ENCODE peak calls at places on chromosomes 5 and 9, in four cellular contexts. F is T-cell; U is stimulated activated CD4-positive, alpha-beta T cell treated with anti-CD3 and anti-CD28 coated beads, Interleukin-12 subunit alpha, Interleukin-12 subunit beta, amount 100 ng/mL, for 48 hours; H is upper lobe of right lung. X is an unnamed sample.

GRCh38 chr5:103138202-103138601 is 18.1 kb downstream of the PPIP5K2 start:
- DNase-seq in F (no peak), H (no peak), U (no peak), X (no peak)

GRCh38 chr9:86246752-86247161 is 12.7 kb downstream of the C9orf153 start:
- DNase-seq in H (no peak), U (no peak), F (no peak), X (no peak)

GRCh38 chr9:126417684-126418083 is 91.1 kb downstream of the MVB12B start:
- DNase-seq in H (no peak), U (no peak), F (no peak), X (no peak)

GRCh38 chr5:146081685-146082084 is 23.7 kb downstream of the PLAC8L1 start:
- DNase-seq in F (no peak), U (no peak), H (no peak), X (no peak)

GRCh38 chr5:98307811-98308210 is 465.7 kb upstream of the RGMB start:
- DNase-seq in U (no peak), F (no peak), H (no peak), X (no peak)

GRCh38 chr5:76561959-76562358 is 61.2 kb downstream of the F2RL2 start:
- DNase-seq in H (no peak), U (no peak), F (no peak), X (no peak)

GRCh38 chr5:179162351-179163235 is 102.4 kb downstream of the ZNF354C start:
- DNase-seq in H (peak; percentile 57), F (no peak), U (no peak), X (no peak)

GRCh38 chr5:84568171-84568570 is 183.5 kb upstream of the EDIL3 start:
- DNase-seq in U (no peak), F (no peak), H (no peak), X (no peak)

GRCh38 chr9:99637640-99638039 is 184.0 kb upstream of the NR4A3 start:
- DNase-seq in F (no peak), U (no peak), H (no peak), X (no peak)

GRCh38 chr9:137982132-137982666 is 104.6 kb downstream of the CACNA1B start:
- DNase-seq in U (no peak), F (no peak), H (no peak), X (no peak)

GRCh38 chr5:163649522-163649921 is 144.1 kb downstream of the MAT2B start:
- DNase-seq in H (no peak), U (no peak), F (no peak), X (no peak)

GRCh38 chr5:164809831-164810230 is 1304.4 kb downstream of the MAT2B start:
- DNase-seq in F (no peak), H (no peak), U (no peak), X (no peak)

GRCh38 chr5:78690593-78690972 is 42.0 kb upstream of the LHFPL2 start:
- DNase-seq in F (no peak), H (no peak), U (no peak), X (no peak)

GRCh38 chr9:131641618-131642495 is 96.5 kb downstream of the PRRT1B start:
- DNase-seq in U (no peak), F (no peak), H (no peak), X (no peak)

GRCh38 chr5:147686421-147686820 is 96.1 kb downstream of the JAKMIP2 start:
- DNase-seq in H (no peak), U (no peak), F (no peak), X (no peak)

GRCh38 chr9:133094842-133095393 is 26.1 kb downstream of the RALGDS start:
- DNase-seq in F (no peak), H (no peak), U (no peak), X (no peak)

GRCh38 chr9:116391306-116391900 is 237.8 kb downstream of the PAPPA start:
- DNase-seq in F (no peak), U (no peak), H (no peak), X (no peak)

GRCh38 chr9:29322240-29322639 is 1749.0 kb upstream of the C9orf72 start:
- DNase-seq in U (no peak), F (no peak), H (no peak), X (no peak)

GRCh38 chr5:28961806-28962205 is 1923.4 kb upstream of the CDH9 start:
- DNase-seq in U (no peak), F (no peak), H (no peak), X (no peak)

GRCh38 chr9:90086076-90086475 is 481.3 kb downstream of the GADD45G start:
- DNase-seq in H (peak; percentile 69), U (no peak), F (no peak), X (no peak)

GRCh38 chr5:143151056-143151455 is 252.4 kb downstream of the NR3C1 start:
- DNase-seq in H (no peak), F (no peak), U (no peak), X (no peak)

GRCh38 chr5:133664422-133664821 is 52.1 kb upstream of the FSTL4 start:
- DNase-seq in U (no peak), F (no peak), H (no peak), X (no peak)

GRCh38 chr5:662751-663435 is 30.3 kb downstream of the TPPP start:
- DNase-seq in H (no peak), F (no peak), U (no peak), X (no peak)

GRCh38 chr9:649128-650074 is 192.1 kb upstream of the DMRT1 start:
- DNase-seq in H (no peak), U (no peak), F (no peak), X (no peak)

GRCh38 chr5:12392246-12392645 is 488.0 kb upstream of the CTNND2 start:
- DNase-seq in H (no peak), U (no peak), F (no peak), X (no peak)

GRCh38 chr9:19683715-19684114 is 105.1 kb downstream of the SLC24A2 start:
- DNase-seq in H (no peak), F (no peak), U (no peak), X (no peak)

GRCh38 chr5:116365006-116365496 is 209.6 kb downstream of the SEMA6A start:
- DNase-seq in H (no peak), U (no peak), F (no peak), X (no peak)

GRCh38 chr5:157342822-157343402 is 77.0 kb downstream of the CYFIP2 start:
- DNase-seq in H (no peak), U (no peak), F (no peak), X (no peak)

GRCh38 chr5:16406023-16406422 is 59.6 kb downstream of the ZNF622 start:
- DNase-seq in H (no peak), F (no peak), U (no peak), X (no peak)

GRCh38 chr5:54548565-54548964 is 31.0 kb downstream of the SNX18 start:
- DNase-seq in U (no peak), H (no peak), F (no peak), X (no peak)

GRCh38 chr5:75681125-75681830 is 36.0 kb downstream of the POC5 start:
- DNase-seq in F (no peak), H (no peak), U (no peak), X (no peak)

GRCh38 chr5:57911466-57911865 is 428.9 kb upstream of the ACTBL2 start:
- DNase-seq in H (no peak), U (no peak), F (no peak), X (no peak)

GRCh38 chr9:28365020-28365640 is 791.8 kb upstream of the C9orf72 start:
- DNase-seq in H (no peak), F (no peak), U (no peak), X (no peak)

X was measured in stimulated activated naive CD8-positive, alpha-beta T cell treated with anti-CD3 and anti-CD28 coated beads, Interleukin-15, amount 100 ng/mL, for 72 hours.